ENCODE peak calls at places on chromosomes 16 and 17, in ten cellular contexts. One of them, this sample, is unnamed.

GRCh38 chr17:72930031-72930430 is 162.5 kb downstream of the SLC39A11 start:
- DNase-seq in Caco-2: no peak
- DNase-seq in PC-9: no peak
- DNase-seq in GM13977: no peak
- DNase-seq in nephron progenitor cell: no peak
- DNase-seq in GM12865: no peak
- DNase-seq in CD8-positive, alpha-beta T cell: no peak
- DNase-seq in BJ: no peak
- DNase-seq in breast epithelium: no peak
- DNase-seq in foreskin keratinocyte: no peak
- DNase-seq in this sample: no peak

GRCh38 chr17:17886253-17886652 is 49.5 kb upstream of the SREBF1 start:
- DNase-seq in CD8-positive, alpha-beta T cell: no peak
- DNase-seq in foreskin keratinocyte: no peak
- DNase-seq in nephron progenitor cell: no peak
- DNase-seq in breast epithelium: no peak
- DNase-seq in PC-9: no peak
- DNase-seq in BJ: no peak
- DNase-seq in GM13977: no peak
- DNase-seq in GM12865: no peak
- DNase-seq in Caco-2: no peak
- DNase-seq in this sample: no peak

GRCh38 chr17:6509295-6509771 is 47.0 kb downstream of the PITPNM3 start:
- DNase-seq in nephron progenitor cell: no peak
- DNase-seq in BJ: no peak
- DNase-seq in GM13977: no peak
- DNase-seq in Caco-2: no peak
- DNase-seq in GM12865: no peak
- DNase-seq in foreskin keratinocyte: no peak
- DNase-seq in CD8-positive, alpha-beta T cell: no peak
- DNase-seq in PC-9: no peak
- DNase-seq in breast epithelium: no peak
- DNase-seq in this sample: no peak

GRCh38 chr17:14203392-14203791 is 33.3 kb downstream of the CDRT15 start:
- DNase-seq in PC-9: no peak
- DNase-seq in Caco-2: no peak
- DNase-seq in BJ: no peak
- DNase-seq in CD8-positive, alpha-beta T cell: no peak
- DNase-seq in GM12865: no peak
- DNase-seq in nephron progenitor cell: no peak
- DNase-seq in breast epithelium: no peak
- DNase-seq in GM13977: no peak
- DNase-seq in foreskin keratinocyte: no peak
- DNase-seq in this sample: no peak

GRCh38 chr17:50665838-50666237 is 31.2 kb downstream of the ABCC3 start:
- DNase-seq in BJ: no peak
- DNase-seq in foreskin keratinocyte: no peak
- DNase-seq in GM13977: no peak
- DNase-seq in breast epithelium: no peak
- DNase-seq in nephron progenitor cell: no peak
- DNase-seq in Caco-2: no peak
- DNase-seq in CD8-positive, alpha-beta T cell: no peak
- DNase-seq in PC-9: no peak
- DNase-seq in GM12865: no peak
- DNase-seq in this sample: no peak

GRCh38 chr17:55806745-55807466 is 56.1 kb downstream of the PCTP start:
- DNase-seq in CD8-positive, alpha-beta T cell: no peak
- DNase-seq in PC-9: no peak
- DNase-seq in Caco-2: no peak
- DNase-seq in GM12865: no peak
- DNase-seq in BJ: no peak
- DNase-seq in foreskin keratinocyte: no peak
- DNase-seq in nephron progenitor cell: no peak
- DNase-seq in GM13977: no peak
- DNase-seq in breast epithelium: no peak
- DNase-seq in this sample: no peak

GRCh38 chr16:13021996-13022395 is 120.6 kb downstream of the SHISA9 start:
- DNase-seq in BJ: no peak
- DNase-seq in GM12865: no peak
- DNase-seq in foreskin keratinocyte: no peak
- DNase-seq in PC-9: peak
- DNase-seq in Caco-2: no peak
- DNase-seq in GM13977: no peak
- DNase-seq in breast epithelium: no peak
- DNase-seq in CD8-positive, alpha-beta T cell: no peak
- DNase-seq in nephron progenitor cell: no peak
- DNase-seq in this sample: no peak

GRCh38 chr17:19424934-19425868 is 14.2 kb downstream of the RNF112 start:
- DNase-seq in GM13977: no peak
- DNase-seq in GM12865: no peak
- DNase-seq in Caco-2: no peak
- DNase-seq in breast epithelium: no peak
- DNase-seq in CD8-positive, alpha-beta T cell: no peak
- DNase-seq in BJ: no peak
- DNase-seq in foreskin keratinocyte: no peak
- DNase-seq in PC-9: no peak
- DNase-seq in nephron progenitor cell: no peak
- DNase-seq in this sample: no peak

GRCh38 chr16:2090819-2091721 is 43.3 kb downstream of the TSC2 start:
- DNase-seq in GM13977: no peak
- DNase-seq in GM12865: peak
- DNase-seq in foreskin keratinocyte: no peak
- DNase-seq in CD8-positive, alpha-beta T cell: no peak
- DNase-seq in PC-9: peak
- DNase-seq in Caco-2: peak
- DNase-seq in BJ: no peak
- DNase-seq in nephron progenitor cell: peak
- DNase-seq in breast epithelium: no peak
- DNase-seq in this sample: peak

GRCh38 chr17:79622201-79622601 is 11.3 kb upstream of the RBFOX3 start:
- DNase-seq in breast epithelium: no peak
- DNase-seq in GM13977: no peak
- DNase-seq in foreskin keratinocyte: no peak
- DNase-seq in Caco-2: no peak
- DNase-seq in PC-9: no peak
- DNase-seq in nephron progenitor cell: no peak
- DNase-seq in CD8-positive, alpha-beta T cell: no peak
- DNase-seq in GM12865: no peak
- DNase-seq in BJ: no peak
- DNase-seq in this sample: no peak

GRCh38 chr17:32882734-32883133 is 5.8 kb upstream of the MYO1D start:
- DNase-seq in Caco-2: no peak
- DNase-seq in foreskin keratinocyte: no peak
- DNase-seq in BJ: no peak
- DNase-seq in GM12865: no peak
- DNase-seq in CD8-positive, alpha-beta T cell: no peak
- DNase-seq in PC-9: no peak
- DNase-seq in breast epithelium: no peak
- DNase-seq in GM13977: peak
- DNase-seq in nephron progenitor cell: no peak
- DNase-seq in this sample: no peak

GRCh38 chr16:87942680-87943079 is 6.4 kb upstream of the CA5A start:
- DNase-seq in foreskin keratinocyte: no peak
- DNase-seq in GM12865: no peak
- DNase-seq in PC-9: no peak
- DNase-seq in BJ: no peak
- DNase-seq in GM13977: no peak
- DNase-seq in CD8-positive, alpha-beta T cell: no peak
- DNase-seq in Caco-2: no peak
- DNase-seq in nephron progenitor cell: no peak
- DNase-seq in breast epithelium: no peak
- DNase-seq in this sample: no peak

GRCh38 chr17:20092973-20093626 is 83.9 kb downstream of the SPECC1 start:
- DNase-seq in nephron progenitor cell: no peak
- DNase-seq in Caco-2: no peak
- DNase-seq in CD8-positive, alpha-beta T cell: no peak
- DNase-seq in BJ: no peak
- DNase-seq in GM12865: no peak
- DNase-seq in GM13977: no peak
- DNase-seq in foreskin keratinocyte: no peak
- DNase-seq in PC-9: no peak
- DNase-seq in breast epithelium: no peak
- DNase-seq in this sample: no peak

GRCh38 chr16:17585449-17586080 is 114.8 kb upstream of the XYLT1 start:
- DNase-seq in nephron progenitor cell: no peak
- DNase-seq in CD8-positive, alpha-beta T cell: no peak
- DNase-seq in PC-9: no peak
- DNase-seq in foreskin keratinocyte: peak
- DNase-seq in Caco-2: no peak
- DNase-seq in BJ: no peak
- DNase-seq in GM13977: no peak
- DNase-seq in breast epithelium: no peak
- DNase-seq in GM12865: no peak
- DNase-seq in this sample: no peak

GRCh38 chr16:19185510-19185851 is 17.4 kb downstream of the SYT17 start:
- DNase-seq in Caco-2: no peak
- DNase-seq in PC-9: no peak
- DNase-seq in nephron progenitor cell: no peak
- DNase-seq in GM12865: no peak
- DNase-seq in foreskin keratinocyte: no peak
- DNase-seq in breast epithelium: no peak
- DNase-seq in GM13977: no peak
- DNase-seq in CD8-positive, alpha-beta T cell: no peak
- DNase-seq in BJ: no peak
- DNase-seq in this sample: no peak

GRCh38 chr16:78227855-78228254 is 128.4 kb downstream of the WWOX start:
- DNase-seq in PC-9: no peak
- DNase-seq in breast epithelium: no peak
- DNase-seq in GM13977: no peak
- DNase-seq in BJ: no peak
- DNase-seq in Caco-2: peak
- DNase-seq in nephron progenitor cell: peak
- DNase-seq in CD8-positive, alpha-beta T cell: no peak
- DNase-seq in foreskin keratinocyte: no peak
- DNase-seq in GM12865: no peak
- DNase-seq in this sample: no peak
- TF ChIP-seq CTCF in PC-9: no peak
- TF ChIP-seq CTCF in breast epithelium: no peak
- TF ChIP-seq CTCF in GM13977: no peak
- TF ChIP-seq CTCF in BJ: no peak
- TF ChIP-seq CTCF in Caco-2: peak
- TF ChIP-seq CTCF in nephron progenitor cell: peak
- TF ChIP-seq CTCF in CD8-positive, alpha-beta T cell: no peak
- TF ChIP-seq CTCF in foreskin keratinocyte: peak
- TF ChIP-seq CTCF in GM12865: no peak
- TF ChIP-seq CTCF in this sample: no peak

DNA sequence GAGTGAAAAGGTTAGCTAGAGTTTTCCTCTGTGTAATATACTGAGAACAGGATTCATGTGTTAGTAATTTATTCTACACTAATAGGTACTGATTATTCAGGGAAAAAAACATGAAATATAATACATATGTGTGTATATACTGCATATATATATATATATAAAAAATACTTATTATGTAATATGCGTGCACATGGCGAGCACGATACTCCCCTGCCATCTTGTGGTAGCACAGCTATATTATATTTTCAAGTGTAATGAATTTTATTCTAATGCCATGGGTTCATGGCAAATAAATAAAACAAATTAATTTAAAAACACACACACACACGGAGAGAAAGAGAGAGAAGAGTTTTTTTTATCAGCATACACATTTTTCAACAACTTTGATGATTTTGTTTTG is 460.6 kb downstream of the KCNJ2 start:
- DNase-seq in BJ: no peak
- DNase-seq in PC-9: peak
- DNase-seq in Caco-2: no peak
- DNase-seq in foreskin keratinocyte: no peak
- DNase-seq in nephron progenitor cell: no peak
- DNase-seq in breast epithelium: no peak
- DNase-seq in GM12865: no peak
- DNase-seq in CD8-positive, alpha-beta T cell: no peak
- DNase-seq in GM13977: no peak
- DNase-seq in this sample: no peak
- TF ChIP-seq CTCF in BJ: no peak
- TF ChIP-seq CTCF in PC-9: peak
- TF ChIP-seq CTCF in Caco-2: no peak
- TF ChIP-seq CTCF in foreskin keratinocyte: peak
- TF ChIP-seq CTCF in nephron progenitor cell: no peak
- TF ChIP-seq CTCF in breast epithelium: peak
- TF ChIP-seq CTCF in GM12865: no peak
- TF ChIP-seq CTCF in CD8-positive, alpha-beta T cell: no peak
- TF ChIP-seq CTCF in GM13977: no peak
- TF ChIP-seq CTCF in this sample: no peak

GRCh38 chr17:49574945-49575523 is 637 bp upstream of the NXPH3 start:
- DNase-seq in nephron progenitor cell: no peak
- DNase-seq in breast epithelium: no peak
- DNase-seq in Caco-2: no peak
- DNase-seq in PC-9: no peak
- DNase-seq in GM12865: no peak
- DNase-seq in CD8-positive, alpha-beta T cell: no peak
- DNase-seq in GM13977: no peak
- DNase-seq in BJ: no peak
- DNase-seq in foreskin keratinocyte: no peak
- DNase-seq in this sample: no peak

GRCh38 chr17:49576906-49577650 is 1.4 kb downstream of the NXPH3 start:
- DNase-seq in BJ: no peak
- DNase-seq in PC-9: no peak
- DNase-seq in GM12865: no peak
- DNase-seq in foreskin keratinocyte: no peak
- DNase-seq in CD8-positive, alpha-beta T cell: no peak
- DNase-seq in breast epithelium: no peak
- DNase-seq in Caco-2: no peak
- DNase-seq in nephron progenitor cell: no peak
- DNase-seq in GM13977: no peak
- DNase-seq in this sample: no peak

GRCh38 chr17:49576121-49576905 is 642 bp downstream of the NXPH3 start:
- DNase-seq in Caco-2: peak
- DNase-seq in breast epithelium: no peak
- DNase-seq in GM12865: no peak
- DNase-seq in GM13977: peak
- DNase-seq in foreskin keratinocyte: no peak
- DNase-seq in BJ: no peak
- DNase-seq in nephron progenitor cell: peak
- DNase-seq in CD8-positive, alpha-beta T cell: no peak
- DNase-seq in PC-9: peak
- DNase-seq in this sample: peak

GRCh38 chr17:49574283-49574892 is 1.3 kb upstream of the NXPH3 start:
- DNase-seq in nephron progenitor cell: no peak
- DNase-seq in GM12865: no peak
- DNase-seq in PC-9: no peak
- DNase-seq in CD8-positive, alpha-beta T cell: no peak
- DNase-seq in GM13977: peak
- DNase-seq in BJ: no peak
- DNase-seq in foreskin keratinocyte: no peak
- DNase-seq in Caco-2: no peak
- DNase-seq in breast epithelium: no peak
- DNase-seq in this sample: no peak

GRCh38 chr17:49575524-49576120 is at the start of gene NXPH3:
- DNase-seq in GM12865: peak
- DNase-seq in breast epithelium: peak
- DNase-seq in GM13977: peak
- DNase-seq in Caco-2: peak
- DNase-seq in PC-9: peak
- DNase-seq in foreskin keratinocyte: no peak
- DNase-seq in CD8-positive, alpha-beta T cell: peak
- DNase-seq in BJ: no peak
- DNase-seq in nephron progenitor cell: peak
- DNase-seq in this sample: peak
- TF ChIP-seq CTCF in GM12865: peak
- TF ChIP-seq CTCF in breast epithelium: no peak
- TF ChIP-seq CTCF in GM13977: peak
- TF ChIP-seq CTCF in Caco-2: peak
- TF ChIP-seq CTCF in PC-9: peak
- TF ChIP-seq CTCF in foreskin keratinocyte: peak
- TF ChIP-seq CTCF in CD8-positive, alpha-beta T cell: peak
- TF ChIP-seq CTCF in BJ: peak
- TF ChIP-seq CTCF in nephron progenitor cell: no peak
- TF ChIP-seq CTCF in this sample: peak

GRCh38 chr16:27515874-27516353 is 33.8 kb downstream of the GTF3C1 start:
- DNase-seq in breast epithelium: no peak
- DNase-seq in GM13977: peak
- DNase-seq in GM12865: peak
- DNase-seq in BJ: no peak
- DNase-seq in CD8-positive, alpha-beta T cell: no peak
- DNase-seq in foreskin keratinocyte: no peak
- DNase-seq in Caco-2: peak
- DNase-seq in nephron progenitor cell: peak
- DNase-seq in PC-9: peak
- DNase-seq in this sample: peak
- TF ChIP-seq CTCF in breast epithelium: no peak
- TF ChIP-seq CTCF in GM13977: peak
- TF ChIP-seq CTCF in GM12865: peak
- TF ChIP-seq CTCF in BJ: peak
- TF ChIP-seq CTCF in CD8-positive, alpha-beta T cell: peak
- TF ChIP-seq CTCF in foreskin keratinocyte: peak
- TF ChIP-seq CTCF in Caco-2: peak
- TF ChIP-seq CTCF in nephron progenitor cell: peak
- TF ChIP-seq CTCF in PC-9: peak
- TF ChIP-seq CTCF in this sample: peak